ENCODE peak calls at places on chromosomes 16 and 17, in seven cellular contexts. I is activated T-cell treated with anti-CD3 and anti-CD28 coated beads, Interleukin-2, amount 50 U/mL, for 4 hours; Y is GOT3; O is Kasumi-1; U is naive B cell; E is aorta; W is stromal cell of bone marrow. N is an unnamed sample.

GRCh38 chr17:73203135-73203787 is 10.4 kb downstream of the COG1 start:
- DNase-seq in W (no peak), I (no peak), O (no peak), U (no peak), Y (no peak), E (no peak), N (no peak)

GRCh38 chr16:70703041-70703834 is 17.4 kb upstream of the MTSS2 start:
- DNase-seq in E (peak; percentile 92), I (no peak), O (no peak), W (peak; percentile 79), Y (peak; percentile 57), U (no peak), N (no peak)

GRCh38 chr16:32116080-32116479 is 137.0 kb upstream of the TP53TG3D start:
- DNase-seq in E (peak; percentile 71), I (no peak), U (no peak), O (no peak), W (no peak), Y (no peak), N (no peak)

GRCh38 chr17:49775546-49776260 is 11.8 kb upstream of the FAM117A start:
- DNase-seq in Y (no peak), E (no peak), W (no peak), U (no peak), I (no peak), O (no peak), N (no peak)

GRCh38 chr16:51629602-51630001 is 478.5 kb upstream of the SALL1 start:
- DNase-seq in Y (no peak), I (no peak), U (no peak), E (no peak), O (no peak), W (no peak), N (no peak)

GRCh38 chr16:67447508-67448076 is 16.7 kb downstream of the HSD11B2 start:
- DNase-seq in Y (no peak), I (peak; percentile 46), O (peak; percentile 62), U (peak; percentile 30), E (no peak), W (no peak), N (peak; percentile 33)

GRCh38 chr17:13544292-13544691 is 57.4 kb downstream of the HS3ST3A1 start:
- DNase-seq in U (no peak), I (no peak), E (no peak), Y (peak; percentile 35), W (peak; percentile 81), O (no peak), N (no peak)

GRCh38 chr17:77493238-77493812 is 352.6 kb downstream of the SEC14L1 start:
- DNase-seq in E (no peak), I (no peak), U (no peak), Y (no peak), O (no peak), W (no peak), N (no peak)

GRCh38 chr16:23476289-23476688 is 23.3 kb upstream of the COG7 start:
- DNase-seq in U (no peak), O (no peak), Y (no peak), W (no peak), I (no peak), E (no peak), N (no peak)

GRCh38 chr17:73427198-73427597 is 115.4 kb upstream of the CDC42EP4 start:
- DNase-seq in W (no peak), E (no peak), Y (no peak), U (no peak), O (no peak), I (no peak), N (no peak)

GRCh38 chr16:28473714-28474265 is 1.7 kb upstream of the NPIPB7 start:
- DNase-seq in E (peak; percentile 15), O (no peak), U (no peak), I (no peak), W (no peak), Y (no peak), N (no peak)

GRCh38 chr17:50283246-50283645 is 9.0 kb downstream of the TMEM92 start:
- DNase-seq in O (no peak), U (no peak), E (no peak), I (no peak), Y (no peak), W (no peak), N (no peak)

GRCh38 chr16:17784073-17784472 is 313.3 kb upstream of the XYLT1 start:
- DNase-seq in U (no peak), I (no peak), Y (no peak), E (no peak), O (no peak), W (peak; percentile 30), N (no peak)

GRCh38 chr17:2179615-2180295 is 123.8 kb downstream of the SMG6 start:
- DNase-seq in I (no peak), Y (no peak), W (peak; percentile 96), E (peak; percentile 82), U (no peak), O (no peak), N (no peak)

GRCh38 chr16:84553873-84554399 is 49.5 kb upstream of the MEAK7 start:
- DNase-seq in U (no peak), Y (no peak), W (no peak), E (peak; percentile 53), O (peak; percentile 40), I (no peak), N (peak; percentile 29)

GRCh38 chr17:57242148-57242547 is 14.2 kb upstream of the MSI2 start:
- DNase-seq in I (no peak), E (no peak), W (no peak), U (no peak), O (no peak), Y (no peak), N (no peak)

GRCh38 chr16:89900885-89901284 is 17.8 kb upstream of the MC1R start:
- DNase-seq in U (no peak), I (no peak), W (no peak), O (no peak), Y (no peak), E (peak; percentile 68), N (no peak)

GRCh38 chr17:42989726-42990652 is 8.2 kb upstream of the RPL27 start:
- DNase-seq in O (no peak), U (no peak), W (peak; percentile 64), Y (no peak), I (no peak), E (no peak), N (no peak)

GRCh38 chr17:63434951-63435571 is 11.0 kb downstream of the CYB561 start:
- DNase-seq in U (peak; percentile 17), I (no peak), O (peak; percentile 96), E (peak; percentile 93), Y (no peak), W (no peak), N (peak; percentile 28)

GRCh38 chr17:65888649-65889048 is 303.3 kb downstream of the CEP112 start:
- DNase-seq in U (no peak), W (no peak), E (no peak), O (no peak), I (no peak), Y (no peak), N (no peak)

GRCh38 chr16:49057391-49057790 is 224.2 kb downstream of the CBLN1 start:
- DNase-seq in O (no peak), Y (no peak), U (no peak), E (no peak), I (no peak), W (no peak), N (no peak)

GRCh38 chr16:84643180-84643583 is 5.1 kb upstream of the KLHL36 start:
- DNase-seq in Y (peak; percentile 31), W (peak; percentile 73), O (no peak), I (no peak), E (peak; percentile 89), U (no peak), N (no peak)

GRCh38 chr16:78784773-78785172 is 685.3 kb downstream of the WWOX start:
- DNase-seq in E (no peak), I (no peak), W (no peak), Y (no peak), U (no peak), O (no peak), N (no peak)

GRCh38 chr17:16512011-16512410 is 20.0 kb upstream of the LRRC75A start:
- DNase-seq in E (no peak), I (no peak), W (no peak), U (no peak), O (no peak), Y (no peak), N (no peak)

GRCh38 chr16:11639925-11640899 is 28.0 kb upstream of the SNN start:
- DNase-seq in I (no peak), W (peak; percentile 97), E (peak; percentile 86), Y (peak; percentile 85), O (peak; percentile 14), U (no peak), N (no peak)

GRCh38 chr16:66084306-66084705 is 282.2 kb upstream of the CDH5 start:
- DNase-seq in W (no peak), Y (no peak), O (no peak), U (no peak), E (no peak), I (no peak), N (no peak)

GRCh38 chr16:51707666-51708065 is 556.6 kb upstream of the SALL1 start:
- DNase-seq in U (no peak), O (no peak), W (no peak), E (no peak), Y (no peak), I (no peak), N (no peak)

GRCh38 chr16:29290631-29291247 is 115.8 kb downstream of the NPIPB11 start:
- DNase-seq in W (peak; percentile 89), I (peak; percentile 54), E (peak; percentile 98), U (peak; percentile 21), Y (peak; percentile 61), O (peak; percentile 41), N (peak; percentile 7)

GRCh38 chr16:74304164-74304834 is 7.7 kb downstream of the PSMD7 start:
- DNase-seq in I (no peak), E (no peak), O (peak; percentile 63), U (no peak), W (no peak), Y (no peak), N (no peak)

GRCh38 chr17:13931111-13931526 is 138.2 kb upstream of the COX10 start:
- DNase-seq in E (no peak), I (no peak), U (peak; percentile 79), W (peak; percentile 39), Y (no peak), O (peak; percentile 71), N (no peak)

GRCh38 chr17:44776628-44777393 is 18.0 kb downstream of the ADAM11 start:
- DNase-seq in E (no peak), W (no peak), I (no peak), U (no peak), Y (no peak), O (no peak), N (no peak)

GRCh38 chr16:4393243-4393606 is 21.6 kb downstream of the VASN start:
- DNase-seq in W (no peak), O (no peak), E (no peak), U (no peak), I (no peak), Y (no peak), N (no peak)

GRCh38 chr17:13631541-13631940 is 29.8 kb upstream of the HS3ST3A1 start:
- DNase-seq in E (no peak), W (no peak), O (no peak), Y (no peak), I (no peak), U (no peak), N (no peak)

GRCh38 chr17:6374761-6375312 is 60.1 kb downstream of the AIPL1 start:
- DNase-seq in E (no peak), U (no peak), O (no peak), W (no peak), Y (peak; percentile 15), I (peak; percentile 7), N (no peak)